ENCODE peak calls at places on chromosomes 13 and 19, in eight cellular contexts. T, O, E, R, F, J, Z and W are unnamed samples.

GRCh38 chr13:49821216-49821820 is 28.8 kb upstream of the KPNA3 start:
- DNase-seq in T (no peak), O (no peak), E (no peak), R (no peak), F (no peak), J (no peak), Z (no peak), W (no peak)

GRCh38 chr13:103335226-103335625 is 269.0 kb upstream of the SLC10A2 start:
- DNase-seq in T (no peak), O (no peak), E (no peak), R (no peak), F (no peak), J (no peak), Z (no peak), W (no peak)

GRCh38 chr19:1455002-1455335 is 5.0 kb downstream of the APC2 start:
- DNase-seq in T (no peak), O (no peak), E (no peak), R (no peak), F (no peak), J (no peak), Z (no peak), W (peak; percentile 54)

GRCh38 chr19:47652285-47652684 is 43.4 kb downstream of the BICRA start:
- DNase-seq in T (no peak), O (no peak), E (no peak), R (no peak), F (no peak), J (no peak), Z (no peak), W (no peak)

GRCh38 chr13:102569488-102569887 is 27.3 kb upstream of the TPP2 start:
- DNase-seq in T (no peak), O (no peak), E (no peak), R (no peak), F (peak; percentile 42), J (no peak), Z (no peak), W (no peak)

GRCh38 chr13:46211521-46212351 is at the start of gene LRRC63:
- DNase-seq in T (peak; percentile 74), O (peak; percentile 81), E (peak; percentile 88), R (peak; percentile 73), F (peak; percentile 31), J (peak; percentile 78), Z (peak; percentile 87), W (peak; percentile 87)

GRCh38 chr19:3378352-3379146 is 12.2 kb downstream of the NFIC start:
- DNase-seq in T (no peak), O (no peak), E (no peak), R (peak; percentile 71), F (no peak), J (no peak), Z (no peak), W (no peak)

GRCh38 chr19:31092189-31092753 is 257.0 kb downstream of the TSHZ3 start:
- DNase-seq in T (no peak), O (no peak), E (no peak), R (no peak), F (no peak), J (no peak), Z (no peak), W (no peak)

GRCh38 chr19:36160821-36161596 is 8.8 kb upstream of the COX7A1 start:
- DNase-seq in T (no peak), O (no peak), E (peak; percentile 78), R (no peak), F (no peak), J (no peak), Z (no peak), W (no peak)

GRCh38 chr19:16143399-16144215 is at the start of gene HSH2D:
- DNase-seq in T (peak; percentile 65), O (peak; percentile 36), E (peak; percentile 87), R (no peak), F (no peak), J (no peak), Z (peak; percentile 96), W (peak; percentile 94)

GRCh38 chr19:7210359-7210758 is 83.9 kb downstream of the INSR start:
- DNase-seq in T (no peak), O (no peak), E (no peak), R (no peak), F (no peak), J (no peak), Z (no peak), W (no peak)

GRCh38 chr19:45346449-45346848 is 5.9 kb downstream of the KLC3 start:
- DNase-seq in T (no peak), O (no peak), E (peak; percentile 83), R (peak; percentile 53), F (no peak), J (no peak), Z (no peak), W (peak; percentile 48)

GRCh38 chr19:1066748-1067340 is at the start of gene ARHGAP45:
- DNase-seq in T (peak; percentile 82), O (no peak), E (peak; percentile 78), R (peak; percentile 83), F (no peak), J (no peak), Z (peak; percentile 70), W (peak; percentile 60)

GRCh38 chr13:30739646-30740642 is 4.6 kb downstream of the ALOX5AP start:
- DNase-seq in T (peak; percentile 41), O (no peak), E (peak; percentile 73), R (no peak), F (peak; percentile 99), J (no peak), Z (no peak), W (peak; percentile 27)

GRCh38 chr13:45564108-45564507 is 51.4 kb downstream of the ERICH6B start:
- DNase-seq in T (no peak), O (no peak), E (peak; percentile 20), R (no peak), F (peak; percentile 60), J (no peak), Z (no peak), W (no peak)

GRCh38 chr13:30388401-30389283 is 33.7 kb upstream of the UBE2L5 start:
- DNase-seq in T (no peak), O (no peak), E (no peak), R (no peak), F (no peak), J (no peak), Z (no peak), W (no peak)

GRCh38 chr19:40623403-40624239 is 22.5 kb downstream of the LTBP4 start:
- DNase-seq in T (no peak), O (no peak), E (peak; percentile 99), R (peak; percentile 98), F (peak; percentile 98), J (no peak), Z (peak; percentile 85), W (no peak)

GRCh38 chr19:54454781-54455675 is 6.0 kb downstream of the LENG8 start:
- DNase-seq in T (no peak), O (no peak), E (no peak), R (no peak), F (no peak), J (no peak), Z (no peak), W (no peak)

GRCh38 chr19:47623921-47624391 is 15.0 kb downstream of the BICRA start:
- DNase-seq in T (no peak), O (no peak), E (no peak), R (no peak), F (no peak), J (no peak), Z (no peak), W (no peak)

GRCh38 chr19:4425531-4425930 is 23.1 kb downstream of the CHAF1A start:
- DNase-seq in T (no peak), O (no peak), E (no peak), R (peak; percentile 14), F (peak; percentile 69), J (no peak), Z (no peak), W (no peak)

GRCh38 chr19:55673465-55673864 is 1.6 kb upstream of the EPN1 start:
- DNase-seq in T (no peak), O (no peak), E (no peak), R (no peak), F (no peak), J (no peak), Z (no peak), W (no peak)
- H3K27ac ChIP-seq in T (no peak overlapping the region), O (peak overlapping the region; percentile 27), E (no peak overlapping the region), R (peak overlapping the region; percentile 79), F (no peak overlapping the region), J (no peak overlapping the region), Z (no peak overlapping the region), W (no peak overlapping the region)

GRCh38 chr13:51066091-51066831 is 44.8 kb downstream of the C13orf42 start:
- DNase-seq in T (no peak), O (no peak), E (peak; percentile 45), R (no peak), F (peak; percentile 64), J (no peak), Z (no peak), W (no peak)
- H3K27me3 ChIP-seq in T (no peaks in the 10 kb centered on the region), O (peaks cover 18% of the 10 kb centered on the region), E (no peaks in the 10 kb centered on the region), R (peaks cover 30% of the 10 kb centered on the region), F (peaks cover 18% of the 10 kb centered on the region), J (no peaks in the 10 kb centered on the region), Z (no peaks in the 10 kb centered on the region), W (no peaks in the 10 kb centered on the region)

GRCh38 chr13:112204881-112205327 is 138.0 kb downstream of the SOX1 start:
- DNase-seq in T (no peak), O (peak; percentile 32), E (peak; percentile 90), R (no peak), F (no peak), J (no peak), Z (no peak), W (no peak)
- H3K4me3 ChIP-seq in T (no peak overlapping the region), O (peak overlapping the region; percentile 40), E (no peak overlapping the region), R (no peak overlapping the region), F (no peak overlapping the region), J (no peak overlapping the region), Z (no peak overlapping the region), W (no peak overlapping the region)

DNA sequence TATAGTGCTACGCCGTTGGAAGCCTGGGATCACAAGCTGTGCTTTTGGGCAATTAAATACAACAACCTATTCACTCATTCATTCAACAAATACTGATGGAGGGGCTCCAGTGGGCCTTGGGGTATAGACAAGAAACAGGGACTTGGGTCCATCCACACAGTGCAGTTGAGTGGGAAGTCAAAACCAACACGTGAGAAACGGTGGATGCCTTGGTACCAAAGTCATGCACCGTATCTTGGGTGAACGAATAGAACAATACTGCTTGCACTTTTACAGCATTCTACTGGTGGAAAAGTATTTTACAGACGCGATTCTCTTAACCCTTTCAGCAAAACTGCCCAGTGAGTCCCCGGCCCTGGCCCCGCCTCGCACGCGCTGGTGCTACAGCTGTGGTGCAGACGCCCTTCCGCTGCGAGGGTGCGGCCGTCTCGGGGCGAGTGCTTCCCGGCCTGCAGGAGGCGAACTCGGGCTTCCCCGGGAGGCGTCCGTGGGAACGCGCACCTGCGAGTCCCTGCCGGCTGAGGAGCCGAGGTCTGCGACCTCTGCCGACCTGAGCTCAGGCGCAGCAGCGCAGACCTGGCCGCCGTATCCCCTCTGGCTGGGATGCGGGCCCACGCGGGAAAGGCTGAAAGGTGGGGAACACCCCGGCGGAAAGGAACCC is 8.3 kb downstream of the TNFRSF19 start:
- DNase-seq in T (peak; percentile 40), O (peak; percentile 82), E (peak; percentile 90), R (peak; percentile 48), F (peak; percentile 55), J (peak; percentile 83), Z (peak; percentile 75), W (peak; percentile 79)
- H3K27ac ChIP-seq in T (peak overlapping the region; percentile 35), O (peak overlapping the region; percentile 91), E (peak overlapping the region; percentile 62), R (no peak overlapping the region), F (peak overlapping the region; percentile 84), J (peak overlapping the region; percentile 45), Z (peak overlapping the region; percentile 74), W (peak overlapping the region; percentile 87)